ENCODE peak calls at places on chromosomes 5 and 9, in eight cellular contexts. U is neural progenitor cell; R is fibroblast of pulmonary artery; Q is DMS153; B is iris pigment epithelial cell; M is stimulated activated naive B cell treated with anti-CD40 and anti-IgM and Interleukin-4, amounts not matched to agents 10 μg/mL and 1 μg/mL and 100 μg/mL, for 72 hours; L is activated CD4-positive, CD25-positive, alpha-beta regulatory T cell; P is RWPE1. X is an unnamed sample.

GRCh38 chr5:103037673-103038455 is 82.1 kb downstream of the GIN1 start:
- DNase-seq in U (no peak), R (no peak), Q (no peak), B (peak; percentile 14), M (no peak), L (no peak), P (no peak), X (no peak)

GRCh38 chr5:103526164-103526915 is 36.2 kb downstream of the NUDT12 start:
- DNase-seq in U (no peak), R (peak; percentile 81), Q (no peak), B (peak; percentile 31), M (no peak), L (no peak), P (no peak), X (no peak)

GRCh38 chr9:75039006-75039405 is 10.9 kb upstream of the CARNMT1 start:
- DNase-seq in U (no peak), R (peak; percentile 45), Q (no peak), B (peak; percentile 82), M (no peak), L (no peak), P (no peak), X (no peak)

GRCh38 chr5:124040799-124041198 is 528.8 kb downstream of the CSNK1G3 start:
- DNase-seq in U (no peak), R (peak; percentile 64), Q (no peak), B (peak; percentile 51), M (no peak), L (no peak), P (no peak), X (no peak)

GRCh38 chr9:13603916-13604315 is 324.4 kb upstream of the MPDZ start:
- DNase-seq in U (no peak), R (peak; percentile 52), Q (no peak), B (no peak), M (no peak), L (no peak), P (no peak), X (no peak)

GRCh38 chr5:165014439-165014838 is 1509.0 kb downstream of the MAT2B start:
- DNase-seq in U (no peak), R (no peak), Q (no peak), B (no peak), M (no peak), L (no peak), P (no peak), X (no peak)

GRCh38 chr5:180799902-180800801 is 2.5 kb downstream of the MGAT1 start:
- DNase-seq in U (no peak), R (peak; percentile 58), Q (no peak), B (peak; percentile 91), M (no peak), L (no peak), P (peak; percentile 84), X (no peak)

GRCh38 chr5:138636401-138636944 is 61.3 kb upstream of the HSPA9 start:
- DNase-seq in U (no peak), R (no peak), Q (no peak), B (no peak), M (no peak), L (no peak), P (no peak), X (no peak)

GRCh38 chr9:106333487-106333886 is 529.5 kb upstream of the ZNF462 start:
- DNase-seq in U (no peak), R (no peak), Q (peak; percentile 93), B (no peak), M (no peak), L (no peak), P (peak; percentile 21), X (no peak)

GRCh38 chr5:126056851-126057622 is 366.2 kb upstream of the GRAMD2B start:
- DNase-seq in U (no peak), R (no peak), Q (no peak), B (no peak), M (no peak), L (no peak), P (no peak), X (no peak)

GRCh38 chr5:139808481-139809330 is 13.1 kb downstream of the PSD2 start:
- DNase-seq in U (peak; percentile 77), R (peak; percentile 49), Q (no peak), B (peak; percentile 28), M (no peak), L (no peak), P (peak; percentile 61), X (peak; percentile 48)

GRCh38 chr9:137325791-137326190 is 23.7 kb upstream of the NRARP start:
- DNase-seq in U (no peak), R (no peak), Q (no peak), B (no peak), M (no peak), L (no peak), P (no peak), X (no peak)

GRCh38 chr5:137190031-137190430 is 309.1 kb downstream of the SPOCK1 start:
- DNase-seq in U (no peak), R (no peak), Q (no peak), B (no peak), M (no peak), L (no peak), P (no peak), X (no peak)

GRCh38 chr9:92295827-92296258 is 2.3 kb upstream of the IARS1 start:
- DNase-seq in U (peak; percentile 11), R (no peak), Q (no peak), B (no peak), M (no peak), L (no peak), P (peak; percentile 60), X (peak; percentile 10)